ENCODE peak calls at places on chromosomes 12 and 14, in six cellular contexts. N, D, F, P, E and R are unnamed samples.

GRCh38 chr14:54698501-54698900 is 131.6 kb downstream of the SAMD4A start:
- DNase-seq in P (peak; percentile 27), F (no peak), D (no peak), E (no peak), N (no peak), R (no peak)

GRCh38 chr14:90642239-90642717 is 174.0 kb downstream of the TTC7B start:
- DNase-seq in P (peak; percentile 68), E (no peak), N (no peak), F (no peak), D (no peak), R (no peak)

GRCh38 chr12:95694148-95694547 is 96.4 kb downstream of the NTN4 start:
- DNase-seq in P (no peak), F (peak; percentile 6), N (no peak), D (no peak), E (no peak), R (no peak)

GRCh38 chr12:49705479-49706267 is 1.5 kb downstream of the FMNL3 start:
- DNase-seq in D (peak; percentile 69), P (no peak), N (peak; percentile 49), F (peak; percentile 53), E (peak; percentile 43), R (peak; percentile 78)

GRCh38 chr14:93199031-93199430 is 7.8 kb downstream of the GON7 start:
- DNase-seq in P (no peak), D (no peak), N (no peak), F (no peak), E (no peak), R (no peak)

GRCh38 chr14:94355191-94355794 is 32.2 kb upstream of the SERPINA6 start:
- DNase-seq in F (peak; percentile 4), P (peak; percentile 10), E (no peak), D (no peak), N (no peak), R (no peak)

GRCh38 chr12:126708492-126708896 is 1558.5 kb upstream of the TMEM132C start:
- DNase-seq in P (no peak), E (peak; percentile 73), N (no peak), D (no peak), F (no peak), R (peak; percentile 59)

GRCh38 chr12:58668831-58669230 is 251.5 kb downstream of the LRIG3 start:
- DNase-seq in N (no peak), E (no peak), D (no peak), P (no peak), F (no peak), R (no peak)

GRCh38 chr12:1907652-1908611 is 10.5 kb downstream of the CACNA2D4 start:
- DNase-seq in E (no peak), N (peak; percentile 65), F (no peak), D (no peak), P (no peak), R (no peak)

GRCh38 chr12:95582230-95583058 is 31.2 kb upstream of the USP44 start:
- DNase-seq in N (peak; percentile 48), D (no peak), E (no peak), F (peak; percentile 11), P (peak; percentile 41), R (no peak)

GRCh38 chr12:67222302-67222701 is 46.9 kb upstream of the CAND1 start:
- DNase-seq in D (no peak), F (peak; percentile 5), E (no peak), N (peak; percentile 49), P (peak; percentile 31), R (no peak)

GRCh38 chr12:643478-644292 is 19.6 kb downstream of the NINJ2 start:
- DNase-seq in P (no peak), N (peak; percentile 74), F (peak; percentile 54), D (peak; percentile 68), E (no peak), R (no peak)

GRCh38 chr12:47763481-47764344 is 5.0 kb upstream of the RAPGEF3 start:
- DNase-seq in E (no peak), D (no peak), P (no peak), N (peak; percentile 67), F (no peak), R (no peak)

GRCh38 chr14:63039800-63040380 is 5.4 kb downstream of the KCNH5 start:
- DNase-seq in P (peak; percentile 68), N (peak; percentile 75), D (no peak), E (peak; percentile 1), F (peak; percentile 3), R (peak; percentile 12)

GRCh38 chr12:123485756-123486155 is 27.8 kb downstream of the SNRNP35 start:
- DNase-seq in P (no peak), D (no peak), E (no peak), F (no peak), N (no peak), R (no peak)

GRCh38 chr12:120071493-120072020 is 45.0 kb downstream of the RAB35 start:
- DNase-seq in N (no peak), E (no peak), D (no peak), P (no peak), F (no peak), R (no peak)

GRCh38 chr14:68932219-68932618 is 46.9 kb downstream of the ACTN1 start:
- DNase-seq in N (no peak), F (no peak), D (no peak), P (no peak), E (no peak), R (no peak)

GRCh38 chr14:70183991-70184390 is 4.8 kb downstream of the SLC8A3 start:
- DNase-seq in D (no peak), P (no peak), N (no peak), F (no peak), E (no peak), R (no peak)

GRCh38 chr14:103931422-103931821 is 3.2 kb downstream of the TDRD9 start:
- DNase-seq in D (no peak), N (no peak), E (no peak), F (no peak), P (no peak), R (no peak)

GRCh38 chr12:38113991-38114390 is 202.6 kb upstream of the ALG10B start:
- DNase-seq in D (no peak), E (no peak), F (no peak), N (no peak), P (no peak), R (no peak)

GRCh38 chr12:111664961-111665865 is 20.5 kb downstream of the BRAP start:
- DNase-seq in D (no peak), P (no peak), N (peak; percentile 33), F (no peak), E (no peak), R (no peak)

GRCh38 chr12:82625523-82625922 is 61.2 kb upstream of the TMTC2 start:
- DNase-seq in E (no peak), N (no peak), D (no peak), P (no peak), F (no peak), R (no peak)

GRCh38 chr12:116426391-116427136 is 132.6 kb upstream of the MAP1LC3B2 start:
- DNase-seq in D (peak; percentile 85), P (peak; percentile 55), F (peak; percentile 65), N (no peak), E (peak; percentile 96), R (peak; percentile 93)

GRCh38 chr12:57632898-57633825 is at the start of gene B4GALNT1:
- DNase-seq in N (peak; percentile 88), D (peak; percentile 75), P (peak; percentile 82), F (peak; percentile 83), E (no peak), R (peak; percentile 68)

GRCh38 chr12:33795536-33795935 is 226.8 kb upstream of the ALG10 start:
- DNase-seq in E (peak; percentile 64), D (no peak), N (no peak), P (no peak), F (no peak), R (peak; percentile 4)

GRCh38 chr12:10716277-10716676 is 6.8 kb downstream of the YBX3 start:
- DNase-seq in D (no peak), E (no peak), F (no peak), N (no peak), P (no peak), R (no peak)

GRCh38 chr14:79605863-79606262 is 605.4 kb downstream of the DIO2 start:
- DNase-seq in D (no peak), F (no peak), E (no peak), N (no peak), P (no peak), R (no peak)

GRCh38 chr14:53399057-53399456 is 245.9 kb upstream of the DDHD1 start:
- DNase-seq in N (no peak), F (peak; percentile 1), E (peak; percentile 16), D (no peak), P (no peak), R (no peak)

GRCh38 chr12:120847392-120848157 is 56.6 kb downstream of the SPPL3 start:
- DNase-seq in D (no peak), F (no peak), E (no peak), P (no peak), N (peak; percentile 88), R (peak; percentile 55)

GRCh38 chr12:105259226-105259625 is 23.3 kb upstream of the APPL2 start:
- DNase-seq in D (no peak), F (no peak), N (no peak), P (no peak), E (no peak), R (no peak)

GRCh38 chr12:6224550-6224949 is 24.4 kb downstream of the CD9 start:
- DNase-seq in E (no peak), F (no peak), P (no peak), N (no peak), D (peak; percentile 92), R (peak; percentile 82)

GRCh38 chr14:81931828-81932227 is 398.2 kb upstream of the SEL1L start:
- DNase-seq in F (no peak), D (no peak), P (no peak), N (no peak), E (no peak), R (no peak)

GRCh38 chr12:107736914-107737313 is 24.0 kb downstream of the PRDM4 start:
- DNase-seq in E (no peak), P (no peak), D (no peak), N (peak; percentile 79), F (peak; percentile 19), R (no peak)